ENCODE peak calls at places on chromosome X, in five cellular contexts. I is lower lobe of right lung, S is esophagus muscularis mucosa, P is BJ, E is lower leg skin. W is an unnamed sample.
A peak's percentile ranks its signal among the peaks of the same experiment; 100 is the strongest.

GRCh38 chrX:109635151-109635550 is 10.2 kb upstream of the KCNE5 start:
- DNase-seq in I (no peak), S (no peak), P (no peak), E (no peak), W (no peak)

GRCh38 chrX:133792198-133792953 is 193.0 kb downstream of the GPC3 start:
- DNase-seq in I (peak; percentile 52), S (no peak), P (no peak), E (peak; percentile 89), W (peak; percentile 44)

GRCh38 chrX:1481636-1482529 is 29.2 kb upstream of the ASMTL start:
- DNase-seq in I (peak; percentile 75), S (peak; percentile 93), P (peak; percentile 53), E (peak; percentile 91), W (peak; percentile 83)

GRCh38 chrX:152915541-152916241 is 17.8 kb downstream of the ZNF185 start:
- DNase-seq in I (no peak), S (no peak), P (no peak), E (no peak), W (peak; percentile 58)

GRCh38 chrX:120514236-120514635 is 45.1 kb upstream of the LAMP2 start:
- DNase-seq in I (no peak), S (no peak), P (no peak), E (no peak), W (no peak)

GRCh38 chrX:40172169-40172979 is 74.6 kb upstream of the BCOR start:
- DNase-seq in I (peak; percentile 80), S (no peak), P (no peak), E (peak; percentile 92), W (no peak)

GRCh38 chrX:134631404-134632346 is 26.6 kb downstream of the PLAC1 start:
- DNase-seq in I (no peak), S (peak; percentile 90), P (peak; percentile 60), E (peak; percentile 86), W (no peak)

GRCh38 chrX:76148753-76149152 is 24.1 kb upstream of the PBDC1 start:
- DNase-seq in I (no peak), S (no peak), P (no peak), E (no peak), W (no peak)

GRCh38 chrX:105645667-105646354 is 176.5 kb upstream of the NRK start:
- DNase-seq in I (no peak), S (no peak), P (no peak), E (no peak), W (no peak)

GRCh38 chrX:43940811-43941210 is 32.4 kb downstream of the NDP start:
- DNase-seq in I (no peak), S (no peak), P (no peak), E (no peak), W (no peak)

GRCh38 chrX:1427756-1428155 is 25.0 kb downstream of the ASMTL start:
- DNase-seq in I (peak; percentile 43), S (no peak), P (no peak), E (no peak), W (no peak)

GRCh38 chrX:52558140-52558539 is 41.3 kb upstream of the XAGE1B start:
- DNase-seq in I (no peak), S (no peak), P (no peak), E (no peak), W (no peak)

GRCh38 chrX:38868941-38869378 is 67.7 kb downstream of the MID1IP1 start:
- DNase-seq in I (no peak), S (no peak), P (peak; percentile 53), E (no peak), W (peak; percentile 69)

GRCh38 chrX:39891781-39892180 is 206.0 kb downstream of the BCOR start:
- DNase-seq in I (no peak), S (no peak), P (no peak), E (no peak), W (no peak)

GRCh38 chrX:39275500-39276068 is 474.3 kb downstream of the MID1IP1 start:
- DNase-seq in I (no peak), S (no peak), P (no peak), E (no peak), W (no peak)

GRCh38 chrX:24137192-24137591 is 12.3 kb upstream of the ZFX start:
- DNase-seq in I (no peak), S (no peak), P (no peak), E (no peak), W (no peak)

GRCh38 chrX:112051546-112051945 is 31.0 kb downstream of the TRPC5 start:
- DNase-seq in I (no peak), S (no peak), P (no peak), E (no peak), W (no peak)

GRCh38 chrX:13266641-13267420 is 53.0 kb downstream of the ATXN3L start:
- DNase-seq in I (no peak), S (no peak), P (no peak), E (no peak), W (no peak)

GRCh38 chrX:35728481-35728880 is 69.7 kb upstream of the MAGEB16 start:
- DNase-seq in I (no peak), S (no peak), P (no peak), E (no peak), W (no peak)

GRCh38 chrX:103585421-103586313 is at the start of gene TCEAL4:
- DNase-seq in I (peak; percentile 74), S (no peak), P (no peak), E (peak; percentile 90), W (no peak)

GRCh38 chrX:11064851-11065600 is 46.1 kb upstream of the HCCS start:
- DNase-seq in I (no peak), S (no peak), P (peak; percentile 43), E (no peak), W (no peak)

GRCh38 chrX:119753639-119754257 is 4.6 kb upstream of the SOWAHD start:
- DNase-seq in I (no peak), S (no peak), P (no peak), E (no peak), W (no peak)

GRCh38 chrX:54447461-54447860 is 7.3 kb downstream of the TSR2 start:
- DNase-seq in I (no peak), S (no peak), P (no peak), E (no peak), W (no peak)

GRCh38 chrX:53440101-53440500 is 5.9 kb upstream of the HSD17B10 start:
- DNase-seq in I (no peak), S (no peak), P (no peak), E (no peak), W (no peak)

GRCh38 chrX:85001344-85001743 is 2.3 kb upstream of the APOOL start:
- DNase-seq in I (no peak), S (no peak), P (no peak), E (no peak), W (no peak)

GRCh38 chrX:114532093-114532805 is 51.6 kb upstream of the HTR2C start:
- DNase-seq in I (no peak), S (no peak), P (no peak), E (no peak), W (no peak)

GRCh38 chrX:133448512-133449076 is 33.3 kb upstream of the GPC4 start:
- DNase-seq in I (no peak), S (no peak), P (no peak), E (no peak), W (no peak)

GRCh38 chrX:130704053-130705038 is 198.7 kb downstream of the ENOX2 start:
- DNase-seq in I (no peak), S (no peak), P (no peak), E (no peak), W (no peak)

GRCh38 chrX:8845060-8845459 is 43.9 kb upstream of the FAM9A start:
- DNase-seq in I (no peak), S (no peak), P (peak; percentile 29), E (no peak), W (no peak)

GRCh38 chrX:30065226-30065625 is 150.1 kb upstream of the MAGEB2 start:
- DNase-seq in I (no peak), S (no peak), P (peak; percentile 31), E (no peak), W (no peak)

GRCh38 chrX:11241720-11242119 is 51.5 kb upstream of the AMELX start:
- DNase-seq in I (no peak), S (no peak), P (no peak), E (no peak), W (no peak)

GRCh38 chrX:129798888-129799287 is 19.1 kb downstream of the SASH3 start:
- DNase-seq in I (no peak), S (no peak), P (no peak), E (peak; percentile 81), W (no peak)

GRCh38 chrX:79325263-79325958 is 41.7 kb downstream of the ITM2A start:
- DNase-seq in I (no peak), S (no peak), P (no peak), E (no peak), W (no peak)

DNA sequence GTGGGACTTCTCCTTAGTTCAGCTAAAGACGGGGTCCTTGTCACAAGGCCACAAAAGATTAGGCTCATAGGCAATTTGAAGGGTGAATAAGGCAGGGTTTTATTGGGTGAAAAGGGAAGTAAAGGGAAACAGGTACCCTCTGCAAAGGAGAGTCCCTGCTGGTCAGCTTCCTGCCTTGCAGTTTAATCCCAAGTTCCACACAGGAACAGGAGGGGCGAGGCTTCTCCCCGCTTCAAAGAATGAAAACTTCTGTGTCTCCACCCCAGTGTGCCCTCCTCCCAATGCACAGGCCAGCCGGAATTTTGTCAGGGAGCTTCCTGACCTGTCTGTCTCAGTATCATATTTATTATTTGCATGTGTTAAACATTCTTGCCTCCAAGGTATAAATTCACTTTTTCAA is 37.1 kb downstream of the ITM2A start:
- DNase-seq in I (no peak), S (no peak), P (no peak), E (no peak), W (no peak)
- TF ChIP-seq CTCF in I (no peak), S (no peak), P (no peak), E (no peak), W (no peak)

GRCh38 chrX:124127496-124127895 is 166.0 kb downstream of the STAG2 start:
- DNase-seq in I (no peak), S (no peak), P (no peak), E (no peak), W (no peak)
- TF ChIP-seq CTCF in I (no peak), S (no peak), P (no peak), E (no peak), W (no peak)

GRCh38 chrX:22383988-22384387 is 111.3 kb downstream of the CBLL2 start:
- DNase-seq in I (no peak), S (no peak), P (no peak), E (no peak), W (no peak)
- TF ChIP-seq CTCF in I (no peak), S (no peak), P (no peak), E (no peak), W (no peak)

DNA sequence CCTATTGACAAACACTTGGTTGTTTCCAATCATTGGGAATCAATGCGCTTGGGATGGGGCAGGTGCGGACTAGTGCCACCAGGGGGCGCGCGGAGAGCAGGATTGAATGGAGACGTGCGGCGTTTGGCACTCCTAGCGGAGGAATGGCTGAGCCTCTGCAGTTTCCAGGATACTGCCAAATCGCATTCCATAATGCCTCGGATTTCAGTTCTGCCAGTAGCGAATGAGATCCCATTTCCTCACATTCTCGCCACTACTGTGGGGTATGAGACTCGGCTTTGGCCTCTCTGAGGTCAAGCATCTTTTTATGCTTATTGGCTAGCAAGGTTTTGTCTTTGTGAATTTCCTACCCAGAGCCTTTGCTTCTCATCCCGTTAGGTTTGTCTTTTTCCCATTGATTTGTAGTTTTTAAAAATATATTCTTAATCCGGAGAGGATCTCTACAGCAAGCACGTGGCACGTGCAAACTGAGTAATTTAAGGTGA is 28.7 kb downstream of the CLDN34 start:
- DNase-seq in I (peak; percentile 86), S (peak; percentile 94), P (no peak), E (peak; percentile 96), W (peak; percentile 68)
- TF ChIP-seq CTCF in I (peak; percentile 90), S (peak; percentile 94), P (peak; percentile 88), E (no peak), W (peak; percentile 90)